ENCODE peak calls at places on chromosomes 3 and 15, in eight cellular contexts. Y, Q, D, R, C, J, A and W are unnamed samples.

GRCh38 chr3:117059054-117059989 is 349.7 kb downstream of the TUSC7 start:
- DNase-seq in Y (no peak), Q (peak; percentile 38), D (no peak), R (no peak), C (no peak), J (no peak), A (no peak), W (no peak)

GRCh38 chr3:64145438-64145837 is 79.8 kb downstream of the PRICKLE2 start:
- DNase-seq in Y (no peak), Q (no peak), D (no peak), R (no peak), C (no peak), J (no peak), A (no peak), W (no peak)

GRCh38 chr15:45630958-45631691 is 3.7 kb upstream of the SQOR start:
- DNase-seq in Y (no peak), Q (peak; percentile 98), D (peak; percentile 55), R (no peak), C (no peak), J (peak; percentile 40), A (no peak), W (no peak)

GRCh38 chr15:70159397-70160009 is 61.8 kb upstream of the TLE3 start:
- DNase-seq in Y (no peak), Q (no peak), D (peak; percentile 21), R (no peak), C (no peak), J (no peak), A (no peak), W (no peak)

GRCh38 chr15:32936283-32936918 is 218.6 kb downstream of the GREM1 start:
- DNase-seq in Y (no peak), Q (peak; percentile 51), D (no peak), R (no peak), C (no peak), J (no peak), A (no peak), W (no peak)

GRCh38 chr3:23455084-23455483 is 252.0 kb downstream of the UBE2E2 start:
- DNase-seq in Y (no peak), Q (peak; percentile 64), D (no peak), R (peak; percentile 31), C (no peak), J (peak; percentile 60), A (no peak), W (no peak)

GRCh38 chr3:47664519-47664918 is 85.9 kb upstream of the CSPG5 start:
- DNase-seq in Y (no peak), Q (no peak), D (no peak), R (no peak), C (no peak), J (no peak), A (no peak), W (no peak)

GRCh38 chr3:128426128-128426921 is 40.4 kb downstream of the DNAJB8 start:
- DNase-seq in Y (no peak), Q (peak; percentile 27), D (no peak), R (peak; percentile 41), C (peak; percentile 85), J (no peak), A (peak; percentile 88), W (peak; percentile 89)

GRCh38 chr3:134900482-134900881 is 105.4 kb downstream of the EPHB1 start:
- DNase-seq in Y (no peak), Q (no peak), D (no peak), R (no peak), C (no peak), J (no peak), A (no peak), W (no peak)

GRCh38 chr15:66860844-66861243 is 158.8 kb downstream of the SMAD6 start:
- DNase-seq in Y (no peak), Q (no peak), D (no peak), R (no peak), C (no peak), J (no peak), A (no peak), W (no peak)

GRCh38 chr15:99564221-99565030 is 1.4 kb upstream of the MEF2A start:
- DNase-seq in Y (peak; percentile 20), Q (peak; percentile 17), D (no peak), R (peak; percentile 47), C (no peak), J (no peak), A (no peak), W (no peak)

GRCh38 chr3:13242364-13242737 is 169.1 kb upstream of the IQSEC1 start:
- DNase-seq in Y (no peak), Q (no peak), D (no peak), R (no peak), C (no peak), J (no peak), A (no peak), W (no peak)

GRCh38 chr3:44454258-44454657 is 23.2 kb downstream of the ZNF445 start:
- DNase-seq in Y (no peak), Q (no peak), D (no peak), R (no peak), C (no peak), J (no peak), A (no peak), W (no peak)

GRCh38 chr15:45183511-45183910 is 4.3 kb downstream of the SHF start:
- DNase-seq in Y (no peak), Q (no peak), D (no peak), R (no peak), C (no peak), J (no peak), A (no peak), W (no peak)

GRCh38 chr3:184895350-184895749 is 83.4 kb downstream of the VPS8 start:
- DNase-seq in Y (no peak), Q (no peak), D (no peak), R (no peak), C (no peak), J (no peak), A (no peak), W (no peak)
- TF ChIP-seq CTCF in Y (no peak), Q (no peak), D (no peak), R (no peak), C (no peak), J (no peak), A (no peak), W (no peak)

GRCh38 chr3:100776736-100777135 is 67.4 kb downstream of the TFG start:
- DNase-seq in Y (no peak), Q (peak; percentile 24), D (no peak), R (no peak), C (no peak), J (no peak), A (peak; percentile 7), W (no peak)
- TF ChIP-seq CTCF in Y (no peak), Q (no peak), D (no peak), R (no peak), C (no peak), J (no peak), A (no peak), W (no peak)

DNA sequence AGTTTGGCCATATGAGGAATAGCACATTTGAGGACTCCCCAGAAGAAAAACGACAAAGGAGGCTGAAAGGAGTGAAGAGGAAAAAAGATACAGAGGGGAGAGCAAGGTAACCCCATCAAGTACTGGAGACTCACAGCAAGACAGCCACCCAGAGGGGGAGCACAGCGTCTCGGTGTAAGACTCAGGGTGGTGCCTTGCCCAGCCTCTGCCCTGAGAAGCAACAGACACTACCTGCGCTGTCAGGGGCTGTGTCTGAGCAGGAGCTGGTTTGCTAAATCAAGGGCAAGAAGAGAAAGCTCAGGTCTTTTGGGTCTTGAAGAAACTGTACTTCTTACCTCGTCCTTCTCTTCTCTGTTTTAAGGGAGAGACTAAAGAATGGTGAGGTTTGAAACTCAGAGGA is 27.9 kb downstream of the FBXO45 start:
- DNase-seq in Y (no peak), Q (no peak), D (no peak), R (no peak), C (no peak), J (no peak), A (no peak), W (no peak)
- TF ChIP-seq CTCF in Y (no peak), Q (no peak), D (no peak), R (no peak), C (no peak), J (no peak), A (no peak), W (no peak)

GRCh38 chr3:169769287-169770181 is at the start of gene ACTRT3:
- DNase-seq in Y (peak; percentile 60), Q (peak; percentile 79), D (no peak), R (peak; percentile 60), C (peak; percentile 65), J (peak; percentile 67), A (peak; percentile 82), W (no peak)
- TF ChIP-seq CTCF in Y (no peak), Q (peak; percentile 23), D (no peak), R (no peak), C (no peak), J (no peak), A (no peak), W (no peak)

DNA sequence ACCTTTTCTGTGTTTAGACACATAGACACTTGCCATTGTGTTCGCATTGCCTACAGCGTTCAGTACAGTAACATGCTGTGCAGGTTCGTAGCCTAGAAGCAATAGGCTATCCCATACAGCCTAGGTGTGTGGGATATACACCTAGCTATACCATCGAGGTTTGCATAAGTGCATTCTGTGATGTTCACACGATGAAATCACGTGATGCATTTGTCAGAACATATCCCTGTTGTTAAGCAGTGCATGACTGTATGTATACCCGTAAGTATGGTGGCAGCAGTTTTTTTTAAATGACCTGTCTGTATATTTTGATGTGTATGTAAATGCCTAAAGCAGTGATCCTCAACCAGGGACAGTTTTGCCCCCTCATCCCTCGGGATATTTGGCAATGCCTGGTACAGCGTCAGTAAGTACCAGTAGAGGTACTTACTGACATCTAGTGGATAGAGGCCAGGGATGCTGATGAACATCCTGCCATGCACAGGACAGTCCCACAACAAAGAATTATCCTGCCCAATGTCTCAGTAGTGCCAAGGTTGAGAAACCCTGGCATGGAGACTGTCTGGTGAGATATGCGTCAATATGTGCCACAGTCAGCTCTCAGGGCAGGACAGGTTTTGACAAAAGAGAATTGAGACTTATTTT is 129.1 kb downstream of the HCN4 start:
- DNase-seq in Y (no peak), Q (peak; percentile 27), D (no peak), R (no peak), C (no peak), J (no peak), A (no peak), W (no peak)
- TF ChIP-seq CTCF in Y (no peak), Q (peak; percentile 45), D (no peak), R (no peak), C (no peak), J (no peak), A (no peak), W (peak; percentile 45)

GRCh38 chr3:31553258-31553657 is 20.5 kb downstream of the STT3B start:
- DNase-seq in Y (no peak), Q (no peak), D (no peak), R (no peak), C (no peak), J (no peak), A (no peak), W (no peak)
- TF ChIP-seq CTCF in Y (no peak), Q (no peak), D (no peak), R (no peak), C (no peak), J (no peak), A (no peak), W (no peak)

GRCh38 chr15:79863886-79864285 is 32.9 kb downstream of the MTHFS start:
- DNase-seq in Y (no peak), Q (peak; percentile 81), D (no peak), R (no peak), C (no peak), J (no peak), A (no peak), W (no peak)

GRCh38 chr15:79853492-79854328 is 43.1 kb downstream of the MTHFS start:
- DNase-seq in Y (peak; percentile 55), Q (peak; percentile 93), D (no peak), R (peak; percentile 63), C (peak; percentile 72), J (peak; percentile 53), A (peak; percentile 81), W (no peak)

GRCh38 chr15:79858469-79858868 is 38.3 kb downstream of the MTHFS start:
- DNase-seq in Y (no peak), Q (no peak), D (no peak), R (no peak), C (no peak), J (no peak), A (no peak), W (no peak)
- TF ChIP-seq CTCF in Y (no peak), Q (no peak), D (no peak), R (no peak), C (no peak), J (peak; percentile 23), A (no peak), W (no peak)